ENCODE peak calls at places on chromosome 20, in eight cellular contexts. U, P, O, V, R, L, H and S are unnamed samples.

GRCh38 chr20:44319880-44320422 is 8.9 kb upstream of the FITM2 start:
- DNase-seq in O (no peak), P (no peak), U (no peak), R (no peak), H (no peak), L (no peak), V (no peak), S (no peak)

GRCh38 chr20:41317536-41318270 is at the start of gene ZHX3:
- DNase-seq in R (peak), U (peak), O (peak), P (peak), H (peak), V (peak), L (peak), S (peak)

GRCh38 chr20:34824026-34824860 is 1.2 kb downstream of the NCOA6 start:
- DNase-seq in L (peak), H (peak), P (peak), O (peak), U (no peak), R (peak), V (peak), S (peak)

GRCh38 chr20:10591956-10592521 is 81.8 kb downstream of the JAG1 start:
- DNase-seq in O (no peak), U (no peak), L (no peak), V (no peak), R (peak), P (no peak), H (no peak), S (peak)

GRCh38 chr20:32474009-32474716 is 111.0 kb downstream of the NOL4L start:
- DNase-seq in V (no peak), L (no peak), O (no peak), R (no peak), H (no peak), U (no peak), P (no peak), S (no peak)

GRCh38 chr20:51860015-51860882 is 57.9 kb upstream of the SALL4 start:
- DNase-seq in O (peak), H (no peak), L (no peak), V (no peak), R (peak), U (peak), P (peak), S (peak)

GRCh38 chr20:38331814-38332213 is 14.5 kb upstream of the LBP start:
- DNase-seq in P (no peak), L (no peak), R (no peak), V (no peak), U (no peak), O (no peak), H (no peak), S (no peak)

GRCh38 chr20:33279261-33279910 is 3.6 kb upstream of the BPIFB1 start:
- DNase-seq in O (no peak), V (no peak), H (no peak), L (no peak), R (no peak), P (no peak), U (no peak), S (no peak)

GRCh38 chr20:2102585-2103453 is 1.2 kb downstream of the STK35 start:
- DNase-seq in H (peak), U (peak), P (peak), O (peak), L (peak), R (peak), V (peak), S (peak)

GRCh38 chr20:40628877-40629276 is 60.2 kb downstream of the MAFB start:
- DNase-seq in R (no peak), O (no peak), L (no peak), U (no peak), H (no peak), P (peak), V (no peak), S (no peak)

GRCh38 chr20:61325718-61326117 is 73.7 kb downstream of the CDH4 start:
- DNase-seq in H (no peak), L (no peak), R (no peak), O (no peak), U (no peak), V (no peak), P (no peak), S (no peak)

GRCh38 chr20:44495802-44496481 is 20.3 kb downstream of the TTPAL start:
- DNase-seq in P (peak), V (no peak), L (no peak), H (no peak), R (peak), U (peak), O (peak), S (peak)

GRCh38 chr20:57223648-57224489 is 42.6 kb downstream of the BMP7 start:
- DNase-seq in O (peak), P (no peak), V (no peak), L (no peak), H (no peak), U (no peak), R (no peak), S (no peak)

GRCh38 chr20:56157530-56158203 is 90.9 kb upstream of the MC3R start:
- DNase-seq in R (no peak), H (no peak), P (no peak), O (no peak), U (no peak), V (no peak), L (no peak), S (no peak)

GRCh38 chr20:63686094-63686491 is 10.4 kb upstream of the TNFRSF6B start:
- DNase-seq in O (no peak), L (no peak), V (no peak), U (no peak), H (no peak), P (no peak), R (no peak), S (no peak)

GRCh38 chr20:36542019-36542488 is 735 bp downstream of the MYL9 start:
- DNase-seq in H (no peak), V (no peak), L (no peak), P (no peak), U (no peak), R (peak), O (peak), S (peak)

GRCh38 chr20:15865553-15865952 is 707.7 kb downstream of the KIF16B start:
- DNase-seq in R (no peak), P (no peak), H (no peak), O (no peak), V (no peak), L (no peak), U (no peak), S (no peak)

GRCh38 chr20:37564388-37565133 is 36.9 kb upstream of the BLCAP start:
- DNase-seq in P (peak), V (no peak), U (no peak), H (peak), L (peak), O (peak), R (no peak), S (peak)

GRCh38 chr20:44750081-44750805 is 4.6 kb downstream of the KCNK15 start:
- DNase-seq in O (no peak), V (no peak), H (no peak), R (no peak), P (no peak), L (no peak), U (no peak), S (no peak)

GRCh38 chr20:42649716-42650115 is 540.0 kb downstream of the PTPRT start:
- DNase-seq in O (no peak), U (no peak), V (no peak), H (no peak), L (no peak), R (no peak), P (no peak), S (no peak)

GRCh38 chr20:52054123-52054522 is 137.5 kb downstream of the ZFP64 start:
- DNase-seq in H (no peak), V (no peak), L (no peak), O (no peak), R (no peak), U (no peak), P (no peak), S (no peak)

GRCh38 chr20:49729780-49730179 is 16.1 kb upstream of the B4GALT5 start:
- DNase-seq in U (peak), V (no peak), H (no peak), L (no peak), O (peak), R (peak), P (no peak), S (peak)

GRCh38 chr20:1949711-1950110 is 44.1 kb downstream of the PDYN start:
- DNase-seq in R (no peak), P (no peak), H (no peak), V (no peak), O (no peak), U (no peak), L (no peak), S (no peak)

GRCh38 chr20:13613917-13614316 is 24.8 kb downstream of the TASP1 start:
- DNase-seq in R (peak), V (no peak), L (no peak), H (no peak), P (no peak), U (no peak), O (peak), S (peak)

GRCh38 chr20:38201356-38201755 is 36.3 kb upstream of the TGM2 start:
- DNase-seq in H (no peak), L (no peak), U (peak), P (peak), O (peak), R (peak), V (no peak), S (peak)

GRCh38 chr20:3010985-3011723 is 32.3 kb upstream of the GNRH2 start:
- DNase-seq in V (no peak), U (no peak), L (no peak), H (no peak), R (peak), O (peak), P (peak), S (peak)

GRCh38 chr20:50438986-50439407 is 71.2 kb upstream of the PTPN1 start:
- DNase-seq in L (no peak), R (peak), H (no peak), O (no peak), U (peak), P (peak), V (no peak), S (no peak)

GRCh38 chr20:6178537-6178936 is 55.7 kb upstream of the FERMT1 start:
- DNase-seq in U (no peak), O (peak), V (no peak), H (no peak), L (no peak), P (peak), R (peak), S (peak)

GRCh38 chr20:31641391-31641790 is 3.7 kb downstream of the COX4I2 start:
- DNase-seq in U (no peak), V (no peak), H (no peak), R (no peak), O (no peak), L (no peak), P (no peak), S (no peak)

GRCh38 chr20:9609892-9610502 is 95.6 kb downstream of the LAMP5 start:
- DNase-seq in U (peak), O (peak), P (peak), R (peak), L (peak), H (peak), V (peak), S (peak)

GRCh38 chr20:54555150-54555549 is 79.8 kb downstream of the DOK5 start:
- DNase-seq in P (no peak), V (no peak), O (no peak), U (no peak), H (no peak), L (no peak), R (no peak), S (no peak)

GRCh38 chr20:5553194-5553815 is 196.9 kb upstream of the SHLD1 start:
- DNase-seq in O (no peak), U (no peak), V (no peak), L (no peak), R (no peak), H (no peak), P (no peak), S (no peak)

GRCh38 chr20:18609741-18610140 is 21.9 kb downstream of the DTD1 start:
- DNase-seq in V (no peak), P (no peak), O (no peak), R (no peak), H (no peak), L (no peak), U (no peak), S (no peak)

GRCh38 chr20:33408716-33409654 is 7.7 kb upstream of the CDK5RAP1 start:
- DNase-seq in U (no peak), R (no peak), O (no peak), L (no peak), H (peak), V (no peak), P (no peak), S (no peak)

GRCh38 chr20:7113577-7114466 is 346.3 kb downstream of the BMP2 start:
- DNase-seq in P (peak), L (peak), H (no peak), R (peak), V (no peak), U (no peak), O (peak), S (peak)

GRCh38 chr20:33687370-33687915 is 1.3 kb upstream of the E2F1 start:
- DNase-seq in P (no peak), U (no peak), L (no peak), O (peak), R (peak), V (no peak), H (peak), S (peak)

GRCh38 chr20:33257237-33257636 is 21.4 kb downstream of the BPIFA1 start:
- DNase-seq in O (no peak), P (no peak), H (no peak), U (no peak), V (no peak), R (no peak), L (no peak), S (no peak)

DNA sequence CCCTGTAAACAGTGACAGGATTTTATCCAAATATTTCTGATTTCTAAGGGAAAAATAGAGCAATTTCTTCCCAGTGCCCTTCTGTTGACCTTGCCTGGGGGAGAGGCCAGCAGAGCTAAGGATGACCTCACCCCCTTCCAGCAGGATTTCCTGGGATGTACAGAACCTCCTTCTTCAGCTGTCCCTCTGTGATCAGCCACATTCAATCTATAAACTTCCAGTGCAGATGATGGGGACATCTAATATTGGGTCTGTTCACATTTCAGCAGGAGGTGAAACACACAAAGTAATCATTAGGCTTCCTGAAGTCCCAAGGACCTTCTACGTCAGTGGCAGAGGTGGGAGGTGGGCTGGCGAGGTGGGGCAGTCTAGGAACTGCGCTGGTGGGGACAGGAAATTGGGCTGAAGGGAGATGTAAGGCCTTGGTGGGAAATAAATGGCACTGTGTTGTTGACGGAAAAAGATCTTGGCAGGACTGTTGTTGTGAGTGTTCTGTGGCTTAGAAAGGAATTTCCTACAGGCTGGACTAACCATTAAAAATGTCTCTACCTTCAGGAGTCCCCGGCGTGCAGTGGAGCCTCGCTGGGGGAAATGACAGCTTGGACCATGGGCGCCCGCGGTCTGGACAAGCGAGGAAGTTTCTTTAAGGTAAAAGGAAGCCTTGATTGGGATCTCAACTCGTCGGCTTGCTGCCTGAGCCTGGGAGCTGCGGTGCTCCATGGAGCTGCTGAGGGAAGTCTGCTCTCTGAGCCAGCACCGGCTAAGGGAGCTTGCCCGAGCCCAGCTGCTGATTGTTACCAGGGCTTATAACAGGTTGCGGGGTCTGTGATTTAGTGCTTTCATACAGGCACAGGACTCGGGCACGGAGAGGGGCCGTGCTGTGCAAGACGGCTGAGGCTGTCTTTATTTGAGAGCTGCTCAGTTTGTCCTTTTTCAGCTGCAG is 127.9 kb upstream of the NAA20 start:
- DNase-seq in H (no peak), R (peak), L (no peak), V (peak), P (peak), U (peak), O (peak), S (peak)
- H3K4me3 ChIP-seq in H (no peak), R (peak), L (peak), V (peak), P (peak), U (peak), O (no peak), S (peak)

GRCh38 chr20:45890997-45891983 is at the start of the genes CTSA and NEURL2:
- DNase-seq in U (peak), H (peak), R (peak), L (peak), V (peak), P (peak), O (peak), S (peak)

GRCh38 chr20:45888681-45889080 is 1.3 kb upstream of the SPATA25 start:
- DNase-seq in R (no peak), U (no peak), L (no peak), V (no peak), H (no peak), O (no peak), P (no peak), S (no peak)

GRCh38 chr20:45892828-45893500 is 1.8 kb downstream of the CTSA start:
- DNase-seq in O (no peak), L (no peak), R (no peak), P (no peak), U (no peak), V (no peak), H (peak), S (no peak)

GRCh38 chr20:45892049-45892816 is 1.1 kb downstream of the CTSA start:
- DNase-seq in L (peak), V (no peak), U (no peak), H (peak), P (no peak), O (peak), R (no peak), S (peak)

GRCh38 chr20:45890077-45890996 is 671 bp downstream of the NEURL2 start:
- DNase-seq in P (peak), V (peak), O (peak), U (no peak), L (peak), R (peak), H (peak), S (peak)
- TF ChIP-seq CTCF in P (peak), V (peak), O (peak), U (peak), L (peak), R (peak), H (no peak), S (peak)

GRCh38 chr20:665276-665675 is 10.3 kb downstream of the SCRT2 start:
- DNase-seq in U (no peak), P (no peak), R (no peak), O (no peak), L (no peak), H (no peak), V (no peak), S (no peak)
- H3K4me3 ChIP-seq in U (no peak), P (no peak), R (no peak), O (no peak), L (no peak), H (no peak), V (no peak), S (no peak)

GRCh38 chr20:53195882-53196610 is 223.9 kb downstream of the TSHZ2 start:
- DNase-seq in P (no peak), O (no peak), V (no peak), L (no peak), H (no peak), R (peak), U (no peak), S (no peak)

GRCh38 chr20:53202781-53203180 is 230.6 kb downstream of the TSHZ2 start:
- DNase-seq in U (no peak), O (no peak), P (no peak), H (no peak), R (peak), L (no peak), V (no peak), S (no peak)

GRCh38 chr20:53205046-53205445 is 232.9 kb downstream of the TSHZ2 start:
- DNase-seq in U (no peak), R (peak), O (no peak), H (no peak), L (no peak), P (no peak), V (no peak), S (no peak)

GRCh38 chr20:53201588-53201987 is 229.4 kb downstream of the TSHZ2 start:
- DNase-seq in O (no peak), V (no peak), P (no peak), R (no peak), H (no peak), L (no peak), U (no peak), S (no peak)
- TF ChIP-seq CTCF in O (no peak), V (no peak), P (no peak), R (no peak), H (no peak), L (no peak), U (no peak), S (no peak)